ENCODE peak calls at places on chromosome 13, in four cellular contexts. Q is CD4-positive, alpha-beta T cell; B is heart right ventricle; J is BE2C. O is an unnamed sample.

GRCh38 chr13:31722684-31723083 is 16.6 kb upstream of the RXFP2 start:
- DNase-seq in J (peak; percentile 79), Q (no peak), B (no peak), O (no peak)

GRCh38 chr13:40164137-40164536 is 502.3 kb downstream of the FOXO1 start:
- DNase-seq in J (no peak), Q (no peak), B (no peak), O (no peak)

GRCh38 chr13:42654760-42655159 is 80.8 kb downstream of the TNFSF11 start:
- DNase-seq in Q (no peak), J (no peak), B (no peak), O (no peak)

GRCh38 chr13:35700661-35701060 is 224.2 kb upstream of the MAB21L1 start:
- DNase-seq in Q (no peak), B (no peak), J (no peak), O (no peak)

GRCh38 chr13:114256547-114256946 is 21.9 kb downstream of the CDC16 start:
- DNase-seq in J (no peak), B (no peak), Q (no peak), O (no peak)

GRCh38 chr13:113946409-113947181 is 27.3 kb downstream of the C13orf46 start:
- DNase-seq in B (no peak), Q (no peak), J (no peak), O (no peak)

GRCh38 chr13:65914707-65915106 is 1315.4 kb downstream of the PCDH9 start:
- DNase-seq in Q (no peak), B (no peak), J (no peak), O (no peak)

GRCh38 chr13:111280666-111281577 is 39.5 kb upstream of the TEX29 start:
- DNase-seq in B (no peak), J (no peak), Q (no peak), O (no peak)

GRCh38 chr13:76455960-76456359 is 430.2 kb downstream of the KCTD12 start:
- DNase-seq in B (no peak), J (no peak), Q (no peak), O (no peak)

GRCh38 chr13:32142956-32143375 is 111.4 kb downstream of the FRY start:
- DNase-seq in B (no peak), J (no peak), Q (no peak), O (no peak)

GRCh38 chr13:110646442-110647364 is 31.4 kb downstream of the NAXD start:
- DNase-seq in B (no peak), J (no peak), Q (no peak), O (no peak)

GRCh38 chr13:80180745-80181144 is 160.2 kb downstream of the SPRY2 start:
- DNase-seq in Q (no peak), B (no peak), J (no peak), O (no peak)

GRCh38 chr13:99979453-99980200 is 2.0 kb upstream of the ZIC2 start:
- DNase-seq in J (no peak), B (no peak), Q (no peak), O (peak; percentile 45)

GRCh38 chr13:45216193-45216592 is 15.3 kb upstream of the KCTD4 start:
- DNase-seq in B (no peak), J (no peak), Q (no peak), O (no peak)

GRCh38 chr13:27403252-27403678 is 21.2 kb upstream of the GTF3A start:
- DNase-seq in J (no peak), Q (no peak), B (no peak), O (no peak)

GRCh38 chr13:36344886-36345437 is 1.2 kb downstream of the SPART start:
- DNase-seq in Q (no peak), B (no peak), J (no peak), O (no peak)

GRCh38 chr13:63287926-63288325 is 1872.3 kb upstream of the PCDH20 start:
- DNase-seq in Q (no peak), J (no peak), B (no peak), O (no peak)

DNA sequence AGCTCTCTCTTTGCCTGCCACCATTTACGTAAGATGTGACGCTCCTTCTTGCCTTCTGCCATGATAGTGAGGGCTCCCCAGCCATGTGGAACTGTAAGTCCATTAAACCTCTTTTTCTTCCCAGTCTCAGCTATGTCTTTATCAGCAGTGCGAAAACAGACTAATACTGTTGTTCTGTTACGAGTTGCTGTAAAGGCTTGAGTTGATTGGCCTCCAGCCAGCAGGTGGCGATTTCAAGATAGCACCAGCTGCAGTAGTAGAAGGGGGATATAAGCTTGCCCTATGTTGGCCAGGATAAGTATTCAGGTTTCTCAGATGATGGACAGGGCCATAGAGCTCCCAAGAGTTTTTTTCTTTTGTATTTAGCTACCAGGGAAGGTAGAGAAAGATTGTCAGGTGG is 385.5 kb downstream of the MZT1 start:
- DNase-seq in Q (no peak), J (peak; percentile 72), B (no peak), O (no peak)
- TF ChIP-seq CTCF in Q (no peak), J (no peak), B (no peak), O (no peak)

GRCh38 chr13:94079876-94080275 is 399.6 kb downstream of the DCT start:
- DNase-seq in Q (no peak), J (no peak), B (no peak), O (no peak)

DNA sequence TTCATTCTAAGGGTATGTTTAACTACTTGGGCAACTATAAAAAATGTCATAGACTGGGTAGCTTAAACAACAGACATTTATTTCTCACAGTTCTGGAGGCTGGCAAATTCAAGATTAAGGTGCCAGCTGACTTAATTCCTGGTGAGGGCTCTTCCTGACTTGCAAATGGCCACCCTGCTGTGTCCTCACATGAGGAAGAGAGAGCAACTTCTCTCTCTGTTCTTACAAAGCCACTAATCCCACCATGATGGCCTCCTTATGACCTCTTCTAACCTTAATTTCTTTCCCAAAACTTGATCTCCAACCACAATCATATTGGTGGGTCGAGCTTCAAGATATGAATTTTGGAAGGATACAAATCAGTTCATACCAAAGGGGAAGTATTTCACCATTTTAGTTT is 399.0 kb downstream of the DCT start:
- DNase-seq in Q (no peak), B (no peak), J (no peak), O (no peak)
- TF ChIP-seq CTCF in Q (no peak), B (no peak), J (no peak), O (no peak)

DNA sequence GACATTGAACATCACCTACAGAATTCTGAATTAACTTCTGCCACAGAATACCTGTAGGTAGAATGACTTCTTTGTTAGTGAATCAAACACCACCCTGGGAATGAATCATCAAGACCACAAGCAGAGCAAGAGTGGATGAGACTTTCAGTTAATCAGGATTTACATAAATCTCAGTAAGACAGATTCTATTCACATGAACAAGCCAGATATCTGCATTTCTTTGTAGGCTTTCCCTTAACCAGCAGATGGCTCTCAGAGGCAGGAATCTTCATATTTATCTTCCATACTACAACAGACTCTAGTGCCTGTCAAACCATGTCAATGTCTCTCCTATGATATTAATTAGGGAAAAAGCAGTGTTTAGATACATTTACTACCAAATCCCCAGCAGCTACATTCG is 412.1 kb downstream of the KLF12 start:
- DNase-seq in Q (no peak), B (no peak), J (no peak), O (no peak)
- TF ChIP-seq CTCF in Q (peak; percentile 14), B (no peak), J (peak; percentile 57), O (no peak)

GRCh38 chr13:59750860-59751259 is 412.9 kb downstream of the DIAPH3 start:
- DNase-seq in B (no peak), J (peak; percentile 34), Q (no peak), O (peak; percentile 59)
- TF ChIP-seq CTCF in B (no peak), J (peak; percentile 7), Q (no peak), O (no peak)

GRCh38 chr13:20128459-20128927 is 32.4 kb downstream of the GJA3 start:
- DNase-seq in Q (no peak), J (no peak), B (no peak), O (peak; percentile 21)
- TF ChIP-seq CTCF in Q (peak; percentile 14), J (peak; percentile 27), B (no peak), O (no peak)

DNA sequence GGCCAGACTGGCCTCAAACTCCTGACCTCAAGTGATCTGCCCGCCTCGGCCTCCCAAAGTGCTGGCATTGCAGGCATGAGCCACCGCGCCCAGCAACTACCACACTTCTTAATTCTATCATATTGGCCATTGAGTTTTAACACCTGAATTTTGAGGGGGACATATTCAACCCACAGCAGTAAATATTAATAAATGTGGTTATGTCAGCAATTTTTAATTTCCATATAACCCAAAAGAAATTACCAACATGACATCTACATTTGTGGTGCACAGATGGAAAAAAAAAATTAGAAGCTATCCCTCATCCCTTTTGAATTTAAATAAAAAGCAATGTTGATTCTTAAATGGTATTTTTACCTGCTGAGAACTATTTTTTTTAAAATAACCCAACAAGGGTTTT is 88.7 kb downstream of the SLITRK6 start:
- DNase-seq in Q (no peak), B (no peak), J (no peak), O (no peak)
- TF ChIP-seq CTCF in Q (no peak), B (no peak), J (no peak), O (no peak)

GRCh38 chr13:58963321-58963720 is 1200.4 kb downstream of the DIAPH3 start:
- DNase-seq in Q (no peak), B (no peak), J (no peak), O (no peak)

GRCh38 chr13:58955546-58956385 is 1208.0 kb downstream of the DIAPH3 start:
- DNase-seq in B (no peak), J (no peak), Q (no peak), O (no peak)

GRCh38 chr13:58964048-58964447 is 1199.7 kb downstream of the DIAPH3 start:
- DNase-seq in B (no peak), J (no peak), Q (no peak), O (no peak)

GRCh38 chr13:58960909-58961308 is 1202.8 kb downstream of the DIAPH3 start:
- DNase-seq in J (no peak), Q (no peak), B (no peak), O (no peak)
- TF ChIP-seq CTCF in J (peak; percentile 49), Q (no peak), B (no peak), O (peak; percentile 37)

GRCh38 chr13:30700364-30700763 is 35.0 kb upstream of the ALOX5AP start:
- DNase-seq in B (no peak), J (no peak), Q (no peak), O (no peak)

GRCh38 chr13:30698488-30699005 is 36.8 kb upstream of the ALOX5AP start:
- DNase-seq in B (no peak), J (no peak), Q (no peak), O (no peak)

GRCh38 chr13:30705672-30706071 is 29.7 kb upstream of the ALOX5AP start:
- DNase-seq in Q (no peak), B (no peak), J (no peak), O (no peak)

GRCh38 chr13:30704596-30704995 is 30.7 kb upstream of the ALOX5AP start:
- DNase-seq in Q (no peak), J (no peak), B (no peak), O (no peak)

DNA sequence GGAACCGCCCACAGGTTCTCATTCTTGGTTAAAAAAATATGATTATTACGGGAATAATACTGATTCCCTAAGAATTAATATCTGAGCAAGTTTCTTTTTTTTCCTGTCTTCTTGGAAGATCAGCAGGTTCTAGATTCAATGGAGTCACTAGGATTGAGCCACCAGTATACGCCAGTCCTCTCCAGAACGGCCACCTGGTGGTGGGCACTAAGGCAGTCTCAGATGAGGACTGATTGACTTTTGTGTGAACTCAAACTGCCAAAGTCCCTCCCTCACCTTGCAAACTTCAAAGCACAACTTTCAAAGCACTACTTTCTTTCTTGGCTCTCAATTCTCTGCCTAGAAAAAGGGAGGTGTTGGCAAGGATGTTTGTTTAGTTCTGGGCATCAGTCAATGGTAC is 33.3 kb upstream of the ALOX5AP start:
- DNase-seq in J (no peak), B (no peak), Q (no peak), O (no peak)
- TF ChIP-seq CTCF in J (peak; percentile 40), B (no peak), Q (no peak), O (no peak)

O was measured in nephron progenitor cell.